ENCODE peak calls at places on chromosomes 16 and 17, in five cellular contexts. Q, O, X, V and I are unnamed samples.

GRCh38 chr16:19029980-19030379 is 37.4 kb upstream of the COQ7 start:
- DNase-seq in Q (no peak), O (no peak), X (no peak), V (no peak), I (no peak)

GRCh38 chr16:69890114-69890890 is 60.8 kb upstream of the CLEC18A start:
- DNase-seq in Q (no peak), O (no peak), X (no peak), V (peak; percentile 67), I (peak; percentile 42)

GRCh38 chr17:43170766-43171681 is at the start of gene NBR1:
- DNase-seq in Q (peak; percentile 100), O (peak; percentile 99), X (peak; percentile 98), V (peak; percentile 90), I (peak; percentile 98)

GRCh38 chr16:74117798-74118197 is 178.8 kb upstream of the PSMD7 start:
- DNase-seq in Q (no peak), O (no peak), X (no peak), V (no peak), I (no peak)

GRCh38 chr17:17641621-17642409 is 39.4 kb upstream of the RAI1 start:
- DNase-seq in Q (peak; percentile 46), O (peak; percentile 85), X (peak; percentile 50), V (peak; percentile 74), I (peak; percentile 76)

GRCh38 chr17:83195330-83196087 is 116.1 kb downstream of the METRNL start:
- DNase-seq in Q (no peak), O (no peak), X (peak; percentile 46), V (no peak), I (no peak)

GRCh38 chr17:28720247-28720996 is 637 bp downstream of the RPL23A start:
- DNase-seq in Q (no peak), O (no peak), X (no peak), V (no peak), I (no peak)

GRCh38 chr17:69499301-69499700 is 84.8 kb downstream of the MAP2K6 start:
- DNase-seq in Q (no peak), O (no peak), X (no peak), V (no peak), I (no peak)

GRCh38 chr17:82228278-82228841 is 482 bp upstream of the SLC16A3 start:
- DNase-seq in Q (no peak), O (no peak), X (no peak), V (no peak), I (no peak)

GRCh38 chr16:80580109-80580832 is 39.5 kb downstream of the DYNLRB2 start:
- DNase-seq in Q (peak; percentile 89), O (peak; percentile 4), X (no peak), V (no peak), I (peak; percentile 45)

GRCh38 chr16:13811834-13812233 is 108.1 kb upstream of the ERCC4 start:
- DNase-seq in Q (no peak), O (no peak), X (peak; percentile 9), V (no peak), I (no peak)

GRCh38 chr17:74471341-74471740 is 4.9 kb downstream of the CD300A start:
- DNase-seq in Q (no peak), O (no peak), X (no peak), V (no peak), I (no peak)

GRCh38 chr17:73819440-73820395 is 175.5 kb upstream of the SDK2 start:
- DNase-seq in Q (no peak), O (no peak), X (no peak), V (no peak), I (no peak)

GRCh38 chr17:40307001-40307690 is 1.8 kb upstream of the RARA start:
- DNase-seq in Q (no peak), O (no peak), X (no peak), V (peak; percentile 70), I (no peak)

GRCh38 chr17:65627892-65628622 is 66.6 kb upstream of the AXIN2 start:
- DNase-seq in Q (no peak), O (peak; percentile 88), X (no peak), V (no peak), I (peak; percentile 92)

GRCh38 chr17:43308999-43309398 is 75.2 kb upstream of the RNU2-1 start:
- DNase-seq in Q (no peak), O (no peak), X (no peak), V (no peak), I (no peak)

GRCh38 chr16:24045641-24046040 is 209.9 kb downstream of the PRKCB start:
- DNase-seq in Q (no peak), O (peak; percentile 22), X (no peak), V (peak; percentile 70), I (no peak)

GRCh38 chr16:27651299-27651698 is 101.4 kb downstream of the KATNIP start:
- DNase-seq in Q (no peak), O (no peak), X (no peak), V (no peak), I (no peak)

GRCh38 chr16:3696425-3697218 is 20.7 kb downstream of the TRAP1 start:
- DNase-seq in Q (no peak), O (peak; percentile 78), X (peak; percentile 72), V (no peak), I (peak; percentile 94)

GRCh38 chr16:28880589-28880915 is 2.3 kb downstream of the ATP2A1 start:
- DNase-seq in Q (no peak), O (no peak), X (no peak), V (no peak), I (no peak)

GRCh38 chr17:72502111-72502939 is 381.5 kb downstream of the SOX9 start:
- DNase-seq in Q (no peak), O (peak; percentile 62), X (no peak), V (no peak), I (peak; percentile 64)

GRCh38 chr17:70855401-70856054 is 686.2 kb downstream of the KCNJ2 start:
- DNase-seq in Q (no peak), O (no peak), X (no peak), V (no peak), I (peak; percentile 90)

GRCh38 chr16:2486645-2487516 is 12.0 kb downstream of the TBC1D24 start:
- DNase-seq in Q (peak; percentile 51), O (no peak), X (no peak), V (no peak), I (peak; percentile 23)

GRCh38 chr17:15463363-15463762 is 4.1 kb downstream of the CDRT4 start:
- DNase-seq in Q (no peak), O (peak; percentile 44), X (no peak), V (no peak), I (peak; percentile 92)

GRCh38 chr16:3716831-3717234 is 491 bp downstream of the TRAP1 start:
- DNase-seq in Q (no peak), O (peak; percentile 29), X (peak; percentile 36), V (peak; percentile 69), I (no peak)

GRCh38 chr17:17060001-17060929 is 18.0 kb downstream of the MPRIP start:
- DNase-seq in Q (no peak), O (no peak), X (no peak), V (no peak), I (no peak)

GRCh38 chr17:42016411-42016831 is 818 bp downstream of the DNAJC7 start:
- DNase-seq in Q (no peak), O (no peak), X (no peak), V (peak; percentile 34), I (peak; percentile 16)

GRCh38 chr17:34859652-34860051 is 101.6 kb downstream of the CCT6B start:
- DNase-seq in Q (no peak), O (no peak), X (no peak), V (no peak), I (no peak)

GRCh38 chr16:30984669-30985400 is at the start of gene HSD3B7:
- DNase-seq in Q (no peak), O (peak; percentile 80), X (peak; percentile 95), V (peak; percentile 98), I (peak; percentile 68)

GRCh38 chr16:317583-317982 is 34.6 kb downstream of the PDIA2 start:
- DNase-seq in Q (no peak), O (no peak), X (no peak), V (no peak), I (no peak)

GRCh38 chr17:50461550-50462132 is 7.0 kb downstream of the CHAD start:
- DNase-seq in Q (no peak), O (no peak), X (no peak), V (no peak), I (no peak)

GRCh38 chr16:21590287-21590686 is 9.1 kb upstream of the METTL9 start:
- DNase-seq in Q (no peak), O (no peak), X (no peak), V (no peak), I (no peak)
- TF ChIP-seq USF2 in Q (no peak), O (no peak), X (no peak), V (no peak), I (no peak)

GRCh38 chr17:19316756-19317358 is 45.7 kb downstream of the B9D1 start:
- DNase-seq in Q (no peak), O (no peak), X (no peak), V (no peak), I (no peak)
- H3K27ac ChIP-seq in Q (no peak overlapping the region), O (no peak overlapping the region), X (no peak overlapping the region), V (no peak overlapping the region), I (no peak overlapping the region)

GRCh38 chr17:44919885-44920564 is 4.7 kb upstream of the GFAP start:
- DNase-seq in Q (peak; percentile 54), O (peak; percentile 89), X (peak; percentile 83), V (peak; percentile 89), I (peak; percentile 80)
- TF ChIP-seq USF2 in Q (no peak), O (no peak), X (no peak), V (no peak), I (no peak)

GRCh38 chr17:29731589-29731929 is 108.8 kb upstream of the CORO6 start:
- DNase-seq in Q (no peak), O (no peak), X (no peak), V (no peak), I (no peak)
- H3K27ac ChIP-seq in Q (no peak overlapping the region), O (no peak overlapping the region), X (no peak overlapping the region), V (peak overlapping the region; percentile 97), I (no peak overlapping the region)

DNA sequence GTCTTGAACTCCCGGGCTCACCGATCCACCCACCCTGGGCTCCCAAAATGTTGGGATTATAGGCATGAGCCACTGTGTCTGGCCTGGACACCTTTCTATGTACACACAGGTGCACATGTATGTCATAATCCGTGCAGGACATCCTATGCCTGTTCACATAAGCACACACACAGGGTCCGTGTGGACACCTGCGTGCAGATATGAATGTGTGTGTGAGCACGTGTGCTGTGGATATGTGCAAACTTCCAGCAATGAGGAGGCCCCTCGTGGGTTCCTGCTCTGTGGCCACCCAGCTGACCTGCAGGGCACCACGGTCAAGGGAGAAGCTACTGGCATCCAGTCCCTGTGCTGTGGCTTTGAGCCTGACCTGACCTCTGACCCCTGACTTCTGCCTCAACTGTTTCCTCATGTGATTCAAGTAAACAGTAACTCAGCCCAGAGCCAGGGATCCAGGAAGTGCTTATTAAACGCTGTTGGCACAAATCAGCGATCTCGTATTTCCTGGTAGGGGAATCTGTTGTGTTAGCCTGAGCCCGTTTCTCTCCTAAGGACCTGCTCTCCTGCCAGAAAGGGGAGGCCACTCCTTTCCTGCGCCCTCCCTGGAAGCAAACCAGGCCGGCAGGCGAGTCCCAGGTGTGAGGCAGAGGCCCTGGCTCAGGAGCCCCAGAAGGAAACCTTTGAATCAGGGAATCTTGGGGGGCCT is 6.5 kb downstream of the CPNE7 start:
- DNase-seq in Q (no peak), O (peak; percentile 43), X (no peak), V (no peak), I (peak; percentile 79)
- TF ChIP-seq USF2 in Q (no peak), O (no peak), X (no peak), V (no peak), I (no peak)

DNA sequence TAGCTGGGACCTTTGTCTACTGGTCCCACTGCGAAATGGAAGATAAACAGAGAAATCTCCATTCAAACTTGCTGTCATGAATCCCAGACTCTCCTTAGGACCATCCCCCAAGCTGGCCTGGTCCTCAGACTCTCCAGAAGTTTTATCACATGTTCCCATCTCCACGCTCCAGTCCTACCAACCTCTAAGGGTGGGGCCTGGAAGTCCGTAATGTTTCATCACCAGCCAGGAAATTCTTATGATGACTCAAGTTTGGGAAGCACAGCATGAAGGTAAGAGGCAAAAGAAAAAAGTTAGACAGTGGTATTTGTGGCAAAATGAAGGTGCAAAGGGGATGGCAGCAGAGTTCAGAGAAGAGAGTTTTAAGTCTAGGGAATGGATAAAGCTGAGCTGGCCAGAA is 52.7 kb downstream of the ZNF18 start:
- DNase-seq in Q (no peak), O (peak; percentile 26), X (no peak), V (no peak), I (no peak)
- H3K27ac ChIP-seq in Q (no peak overlapping the region), O (peak overlapping the region; percentile 21), X (no peak overlapping the region), V (no peak overlapping the region), I (no peak overlapping the region)